ENCODE peak calls at places on chromosome 10, in five cellular contexts. R, Z, A, C and W are unnamed samples. For H3K4me1 and H3K9me3, the result is how much of the 10 kb centered on the place peaks cover.

GRCh38 chr10:79293841-79294705 is 53.2 kb upstream of the PPIF start:
- DNase-seq in C (no peak), A (no peak), R (no peak), Z (no peak), W (no peak)

GRCh38 chr10:50375745-50376144 is 124.4 kb upstream of the ASAH2 start:
- DNase-seq in Z (no peak), A (no peak), C (no peak), R (no peak), W (no peak)

GRCh38 chr10:43695730-43696129 is 47.0 kb upstream of the ZNF32 start:
- DNase-seq in C (no peak), A (no peak), R (no peak), Z (no peak), W (no peak)

GRCh38 chr10:133079836-133080682 is 7.7 kb upstream of the ADGRA1 start:
- DNase-seq in A (no peak), R (no peak), Z (no peak), C (peak), W (no peak)

GRCh38 chr10:93223336-93223735 is 149.6 kb downstream of the CYP26A1 start:
- DNase-seq in C (no peak), R (no peak), Z (no peak), A (no peak), W (no peak)

GRCh38 chr10:27383595-27384542 is 120.2 kb upstream of the RAB18 start:
- DNase-seq in A (no peak), Z (no peak), C (no peak), R (no peak), W (no peak)

GRCh38 chr10:68247931-68248330 is 16.0 kb upstream of the ATOH7 start:
- DNase-seq in C (no peak), R (no peak), A (no peak), Z (no peak), W (no peak)

GRCh38 chr10:13615650-13616049 is 28.9 kb downstream of the PRPF18 start:
- DNase-seq in Z (no peak), C (no peak), A (no peak), R (no peak), W (no peak)

GRCh38 chr10:13536674-13537366 is 8.0 kb upstream of the BEND7 start:
- DNase-seq in A (no peak), C (peak), R (peak), Z (no peak), W (peak)

GRCh38 chr10:62681211-62681940 is 123.1 kb upstream of the ADO start:
- DNase-seq in C (peak), R (no peak), Z (no peak), A (peak), W (no peak)

GRCh38 chr10:42879380-42880254 is 97.0 kb downstream of the BMS1 start:
- DNase-seq in C (no peak), R (no peak), Z (no peak), A (no peak), W (no peak)

GRCh38 chr10:130936844-130937243 is 374.7 kb downstream of the TCERG1L start:
- DNase-seq in R (no peak), A (no peak), Z (no peak), C (no peak), W (no peak)

GRCh38 chr10:75542902-75543301 is 111.5 kb downstream of the LRMDA start:
- DNase-seq in R (peak), A (no peak), C (no peak), Z (no peak), W (no peak)

GRCh38 chr10:71222541-71223364 is 10.4 kb downstream of the UNC5B start:
- DNase-seq in A (no peak), R (no peak), C (no peak), Z (no peak), W (no peak)

GRCh38 chr10:71223365-71224058 is 11.1 kb downstream of the UNC5B start:
- DNase-seq in Z (no peak), C (no peak), A (no peak), R (no peak), W (no peak)

GRCh38 chr10:71228875-71229720 is 16.7 kb downstream of the UNC5B start:
- DNase-seq in R (no peak), C (no peak), A (no peak), Z (no peak), W (no peak)

GRCh38 chr10:71221586-71222202 is 9.3 kb downstream of the UNC5B start:
- DNase-seq in R (no peak), A (no peak), Z (no peak), C (no peak), W (no peak)

GRCh38 chr10:71225291-71226058 is 13.1 kb downstream of the UNC5B start:
- DNase-seq in C (no peak), A (no peak), R (no peak), Z (no peak), W (no peak)
- H3K4me1 ChIP-seq in C (under half), A (under half), R (under half), Z (under half), W (under half)

DNA sequence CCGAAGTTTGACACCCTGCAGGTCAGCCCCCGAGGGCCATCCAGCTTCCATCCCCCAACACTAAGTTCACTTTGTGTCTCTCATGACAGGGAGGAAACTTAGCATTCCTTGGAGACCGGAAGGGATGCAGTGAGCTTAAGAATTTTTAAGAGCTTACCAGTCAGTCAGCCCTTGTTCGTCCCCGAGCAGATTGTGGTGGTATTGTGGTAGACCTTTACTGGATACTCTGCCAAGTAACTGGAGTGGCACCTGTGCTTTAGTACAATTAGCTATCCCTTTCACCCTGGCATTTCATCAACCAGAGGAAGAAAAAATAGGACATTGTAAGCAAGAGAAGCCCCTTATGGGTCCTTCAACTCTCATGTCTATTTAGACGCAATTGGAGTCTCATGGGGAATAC is 74.8 kb downstream of the NSUN6 start:
- DNase-seq in R (no peak), A (no peak), Z (no peak), C (no peak), W (no peak)
- H3K9me3 ChIP-seq in R (under half), A (under half), Z (under half), C (under half), W (under half)

GRCh38 chr10:74289172-74289571 is 138.2 kb downstream of the ADK start:
- DNase-seq in Z (no peak), R (no peak), C (no peak), A (no peak), W (no peak)
- H3K4me1 ChIP-seq in Z (under half), R (under half), C (under half), A (under half), W (under half)

DNA sequence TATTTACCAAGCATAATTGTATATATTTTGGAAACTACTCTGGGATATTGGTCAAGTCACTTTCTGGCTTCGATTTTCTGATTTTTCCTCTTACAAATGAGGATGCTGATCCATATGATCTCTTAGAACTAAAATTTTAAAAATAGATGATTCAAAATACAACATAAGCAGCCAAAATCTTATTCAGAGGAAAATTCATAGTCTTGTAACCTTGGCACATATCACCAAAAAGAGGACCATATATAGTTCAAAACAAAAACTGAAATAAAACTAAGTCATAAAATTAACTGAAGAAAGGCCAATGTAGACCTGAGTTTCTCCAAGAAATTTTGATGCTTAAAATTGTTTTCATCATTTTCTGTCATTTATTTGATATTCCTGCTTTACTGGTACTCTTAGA is 768.3 kb downstream of the SORCS3 start:
- DNase-seq in A (no peak), C (no peak), R (no peak), Z (no peak), W (no peak)
- H3K9me3 ChIP-seq in A (under half), C (under half), R (under half), Z (under half), W (under half)

DNA sequence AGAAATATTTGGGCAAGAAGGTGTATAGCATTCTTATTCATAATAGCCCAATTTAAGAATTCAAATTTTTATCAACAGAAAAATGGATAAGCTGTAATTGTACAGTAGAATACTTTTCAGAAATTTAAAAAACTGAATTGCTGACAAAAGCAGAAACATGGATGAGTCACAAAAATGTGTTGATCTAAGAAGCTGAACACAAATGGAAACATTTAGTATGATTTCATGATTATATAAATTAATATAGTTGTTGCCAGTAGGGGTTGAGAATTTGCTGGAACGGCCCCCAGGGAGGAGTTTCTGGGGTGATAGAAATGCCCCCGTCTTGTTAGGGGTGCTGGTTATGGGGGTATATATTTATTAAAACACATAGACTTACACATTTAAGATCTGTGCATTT is 179.1 kb downstream of the KLF6 start:
- DNase-seq in R (no peak), A (no peak), C (no peak), Z (no peak), W (no peak)
- H3K4me1 ChIP-seq in R (under half), A (under half), C (under half), Z (under half), W (under half)

GRCh38 chr10:100442548-100442947 is 20.3 kb upstream of the WNT8B start:
- DNase-seq in R (no peak), A (no peak), C (peak), Z (no peak), W (no peak)
- H3K9me3 ChIP-seq in R (under half), A (under half), C (under half), Z (under half), W (under half)

GRCh38 chr10:110016957-110017514 is 9.3 kb downstream of the ADD3 start:
- DNase-seq in A (no peak), Z (no peak), C (no peak), R (no peak), W (no peak)

GRCh38 chr10:110020265-110020664 is 12.5 kb downstream of the ADD3 start:
- DNase-seq in A (no peak), C (no peak), R (no peak), Z (no peak), W (no peak)

GRCh38 chr10:110013615-110014293 is 6.0 kb downstream of the ADD3 start:
- DNase-seq in A (peak), C (no peak), Z (peak), R (no peak), W (no peak)

GRCh38 chr10:110017940-110018339 is 10.2 kb downstream of the ADD3 start:
- DNase-seq in Z (no peak), R (no peak), A (no peak), C (no peak), W (no peak)

GRCh38 chr10:110016037-110016436 is 8.3 kb downstream of the ADD3 start:
- DNase-seq in C (peak), Z (no peak), A (no peak), R (no peak), W (no peak)
- H3K4me1 ChIP-seq in C (under half), Z (half or more), A (half or more), R (under half), W (under half)

GRCh38 chr10:45383682-45384320 is 9.8 kb downstream of the ALOX5 start:
- DNase-seq in R (no peak), Z (no peak), A (no peak), C (no peak), W (no peak)

GRCh38 chr10:45380903-45381610 is 7.0 kb downstream of the ALOX5 start:
- DNase-seq in C (no peak), Z (no peak), R (no peak), A (no peak), W (no peak)

GRCh38 chr10:45382591-45382990 is 8.6 kb downstream of the ALOX5 start:
- DNase-seq in A (no peak), Z (no peak), R (no peak), C (no peak), W (no peak)

DNA sequence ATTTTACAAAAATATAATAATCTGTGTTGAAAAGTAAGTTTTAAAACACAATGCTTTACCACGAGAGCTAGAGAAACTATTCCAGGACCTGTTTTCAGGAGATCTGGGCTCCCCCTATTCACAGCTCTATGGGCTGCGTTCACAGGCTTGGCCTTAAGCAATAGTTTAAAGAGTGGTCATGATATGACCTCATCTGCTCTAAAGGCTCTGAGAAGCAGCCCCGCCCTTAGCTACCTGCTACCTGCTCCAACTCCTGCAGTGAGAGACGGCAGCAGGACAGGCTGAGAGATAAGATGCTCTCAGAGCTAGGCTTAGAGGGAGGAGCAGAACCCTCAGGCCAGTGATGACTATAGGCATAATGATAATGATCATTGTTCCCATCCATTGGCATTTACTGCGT is 12.6 kb downstream of the ALOX5 start:
- DNase-seq in Z (no peak), C (no peak), R (no peak), A (no peak), W (no peak)
- H3K9me3 ChIP-seq in Z (under half), C (under half), R (under half), A (under half), W (under half)

GRCh38 chr10:127992376-127992775 is 85.5 kb downstream of the PTPRE start:
- DNase-seq in R (no peak), C (no peak), Z (no peak), A (no peak), W (no peak)
- H3K4me1 ChIP-seq in R (under half), C (under half), Z (under half), A (under half), W (under half)